ENCODE peak calls at places on chromosome 12, in eight cellular contexts. R is OCI-LY7; F is nucleus accumbens; A is central memory CD4-positive, alpha-beta T cell; J is D721Med; T is GM23338; O is occipital lobe; K is iris pigment epithelial cell. S is an unnamed sample.

GRCh38 chr12:130479401-130480125 is 141.9 kb downstream of the PIWIL1 start:
- DNase-seq in R (no peak), F (no peak), J (no peak), O (no peak), A (no peak), T (no peak), K (no peak), S (no peak)

GRCh38 chr12:92378682-92379479 is 233.2 kb upstream of the BTG1 start:
- DNase-seq in J (no peak), O (no peak), F (no peak), A (peak; percentile 24), T (no peak), K (no peak), R (no peak), S (no peak)

GRCh38 chr12:58455146-58455545 is 465.2 kb downstream of the LRIG3 start:
- DNase-seq in T (no peak), O (no peak), R (no peak), K (peak; percentile 69), F (no peak), A (no peak), J (no peak), S (peak; percentile 21)

GRCh38 chr12:38102197-38102596 is 214.4 kb upstream of the ALG10B start:
- DNase-seq in T (no peak), R (no peak), F (no peak), J (no peak), K (no peak), O (no peak), A (no peak), S (no peak)

GRCh38 chr12:132490481-132491348 is 764 bp downstream of the FBRSL1 start:
- DNase-seq in R (peak; percentile 21), O (no peak), F (no peak), A (no peak), J (no peak), T (no peak), K (peak; percentile 43), S (peak; percentile 67)

GRCh38 chr12:106684497-106684896 is 90.0 kb upstream of the RIC8B start:
- DNase-seq in J (no peak), T (no peak), K (no peak), A (no peak), O (no peak), F (no peak), R (no peak), S (no peak)

GRCh38 chr12:8689606-8690175 is 8.1 kb upstream of the RIMKLB start:
- DNase-seq in K (no peak), J (no peak), A (no peak), F (no peak), T (peak; percentile 47), O (no peak), R (no peak), S (no peak)

GRCh38 chr12:76018111-76018510 is 13.5 kb downstream of the PHLDA1 start:
- DNase-seq in K (peak; percentile 75), J (no peak), F (no peak), O (no peak), A (no peak), R (no peak), T (peak; percentile 56), S (no peak)

GRCh38 chr12:49580572-49581535 is 12.9 kb upstream of the MCRS1 start:
- DNase-seq in T (peak; percentile 98), O (peak; percentile 40), R (peak; percentile 69), F (peak; percentile 62), J (peak; percentile 70), K (peak; percentile 75), A (peak; percentile 38), S (peak; percentile 87)

GRCh38 chr12:94390130-94390485 is 69.6 kb downstream of the CEP83 start:
- DNase-seq in K (no peak), A (no peak), T (peak; percentile 11), F (no peak), J (no peak), O (no peak), R (no peak), S (no peak)

GRCh38 chr12:54328595-54329337 is 3.8 kb downstream of the COPZ1 start:
- DNase-seq in T (peak; percentile 50), K (no peak), O (no peak), R (no peak), J (no peak), F (no peak), A (no peak), S (no peak)

GRCh38 chr12:47156167-47156736 is 76.5 kb upstream of the AMIGO2 start:
- DNase-seq in F (no peak), K (peak; percentile 86), O (no peak), R (no peak), J (no peak), A (peak; percentile 19), T (no peak), S (no peak)

GRCh38 chr12:28998662-28999120 is 150.4 kb upstream of the FAR2 start:
- DNase-seq in J (no peak), O (no peak), A (no peak), K (peak; percentile 49), T (peak; percentile 57), F (no peak), R (no peak), S (peak; percentile 54)

GRCh38 chr12:75781532-75782046 is 250.0 kb downstream of the PHLDA1 start:
- DNase-seq in J (no peak), T (no peak), R (no peak), A (no peak), O (no peak), F (no peak), K (peak; percentile 84), S (no peak)

GRCh38 chr12:4762773-4763172 is 42.6 kb downstream of the GALNT8 start:
- DNase-seq in O (no peak), K (no peak), J (no peak), R (peak; percentile 28), A (no peak), F (no peak), T (no peak), S (no peak)

GRCh38 chr12:54126696-54127537 is 61.9 kb downstream of the SMUG1 start:
- DNase-seq in O (no peak), K (peak; percentile 14), T (peak; percentile 77), J (no peak), F (no peak), A (no peak), R (no peak), S (peak; percentile 89)

GRCh38 chr12:98416845-98417244 is 98.5 kb upstream of the TMPO start:
- DNase-seq in K (peak; percentile 73), R (peak; percentile 25), A (no peak), J (no peak), O (no peak), F (no peak), T (peak; percentile 41), S (peak; percentile 35)

GRCh38 chr12:113332688-113333087 is 2.2 kb downstream of the SLC8B1 start:
- DNase-seq in F (no peak), A (no peak), O (no peak), K (no peak), J (no peak), R (no peak), T (no peak), S (no peak)

GRCh38 chr12:71556881-71557280 is 106.8 kb downstream of the ZFC3H1 start:
- DNase-seq in F (no peak), A (no peak), R (no peak), O (no peak), K (peak; percentile 89), T (peak; percentile 30), J (no peak), S (peak; percentile 86)

GRCh38 chr12:54232790-54233189 is 44.0 kb upstream of the SMUG1 start:
- DNase-seq in O (no peak), A (no peak), T (peak; percentile 81), R (no peak), F (no peak), K (peak; percentile 70), J (no peak), S (peak; percentile 29)

GRCh38 chr12:115338566-115339294 is 654.8 kb upstream of the TBX3 start:
- DNase-seq in J (no peak), K (no peak), R (no peak), A (no peak), F (no peak), O (no peak), T (peak; percentile 6), S (no peak)

GRCh38 chr12:79933580-79934264 is 1.2 kb downstream of the PPP1R12A start:
- DNase-seq in O (no peak), J (no peak), K (peak; percentile 11), T (no peak), R (peak; percentile 55), A (peak; percentile 25), F (no peak), S (peak; percentile 9)

GRCh38 chr12:49968431-49968830 is 4.3 kb upstream of the AQP6 start:
- DNase-seq in T (no peak), F (no peak), R (no peak), J (peak; percentile 0), K (no peak), O (no peak), A (no peak), S (no peak)

GRCh38 chr12:96471368-96472040 is 17.9 kb upstream of the CFAP54 start:
- DNase-seq in O (no peak), A (no peak), J (no peak), T (no peak), R (no peak), K (peak; percentile 82), F (no peak), S (peak; percentile 84)

GRCh38 chr12:64877363-64878004 is 53.0 kb downstream of the TBC1D30 start:
- DNase-seq in R (no peak), O (no peak), J (no peak), F (no peak), K (no peak), T (no peak), A (no peak), S (no peak)

GRCh38 chr12:11860026-11860425 is 210.6 kb downstream of the ETV6 start:
- DNase-seq in R (no peak), J (no peak), A (no peak), K (no peak), O (no peak), F (no peak), T (no peak), S (no peak)

GRCh38 chr12:19744760-19745218 is 305.5 kb downstream of the AEBP2 start:
- DNase-seq in O (no peak), K (peak; percentile 89), A (peak; percentile 27), T (no peak), J (no peak), F (no peak), R (no peak), S (no peak)

GRCh38 chr12:30257614-30258013 is 438.1 kb downstream of the IPO8 start:
- DNase-seq in J (no peak), R (no peak), O (no peak), T (no peak), F (no peak), A (no peak), K (peak; percentile 1), S (no peak)

GRCh38 chr12:93468008-93468371 is 676 bp downstream of the MRPL42 start:
- DNase-seq in T (no peak), F (no peak), O (no peak), R (peak; percentile 18), J (no peak), A (no peak), K (no peak), S (no peak)

GRCh38 chr12:39831587-39832315 is 212.1 kb upstream of the ABCD2 start:
- DNase-seq in R (no peak), F (no peak), O (no peak), A (no peak), J (no peak), K (peak; percentile 38), T (no peak), S (no peak)

GRCh38 chr12:22415342-22416309 is 81.1 kb upstream of the ST8SIA1 start:
- DNase-seq in K (peak; percentile 20), T (no peak), J (no peak), R (no peak), O (no peak), A (no peak), F (no peak), S (no peak)

GRCh38 chr12:130436741-130437501 is 99.2 kb downstream of the PIWIL1 start:
- DNase-seq in O (no peak), T (no peak), R (no peak), J (no peak), A (no peak), K (no peak), F (no peak), S (no peak)

GRCh38 chr12:68508536-68509050 is 102.1 kb upstream of the RAP1B start:
- DNase-seq in O (no peak), F (no peak), T (no peak), K (no peak), J (no peak), R (no peak), A (no peak), S (no peak)

GRCh38 chr12:124804011-124804621 is 59.5 kb downstream of the SCARB1 start:
- DNase-seq in T (peak; percentile 51), R (no peak), F (no peak), K (peak; percentile 38), O (peak; percentile 70), A (no peak), J (no peak), S (peak; percentile 51)

S was measured in AG20443.